ENCODE peak calls at places on chromosomes 11 and 22, in eight cellular contexts. K, M, T, O, Q, P, D and X are unnamed samples. For H3K9me3, the result is how much of the 10 kb centered on the place peaks cover.

GRCh38 chr11:102347526-102348331 is 715 bp downstream of the BIRC2 start:
- DNase-seq in O (no peak), T (peak), P (peak), K (peak), D (peak), Q (no peak), M (peak), X (peak)

GRCh38 chr11:13465909-13466371 is 2.9 kb upstream of the BTBD10 start:
- DNase-seq in D (no peak), T (no peak), K (peak), M (peak), P (no peak), O (no peak), Q (no peak), X (no peak)

GRCh38 chr11:765025-765801 is 12.1 kb downstream of the GATD1 start:
- DNase-seq in P (peak), O (no peak), K (peak), M (peak), T (peak), D (peak), Q (peak), X (no peak)

GRCh38 chr22:31850135-31850534 is 94.2 kb upstream of the YWHAH start:
- DNase-seq in D (no peak), K (no peak), M (no peak), T (no peak), O (no peak), Q (no peak), P (no peak), X (no peak)

GRCh38 chr11:111387318-111387863 is 8.3 kb upstream of the POU2AF1 start:
- DNase-seq in O (no peak), D (no peak), T (no peak), Q (peak), M (no peak), P (peak), K (no peak), X (peak)

GRCh38 chr11:94845622-94846021 is 77.5 kb downstream of the AMOTL1 start:
- DNase-seq in T (no peak), M (peak), Q (no peak), K (peak), P (no peak), O (no peak), D (no peak), X (peak)

GRCh38 chr11:64698427-64698826 is 24.6 kb downstream of the NRXN2 start:
- DNase-seq in O (no peak), M (no peak), D (no peak), T (no peak), Q (no peak), K (no peak), P (no peak), X (no peak)

GRCh38 chr11:128694618-128695481 is 978 bp downstream of the FLI1 start:
- DNase-seq in M (no peak), K (no peak), O (no peak), D (peak), P (no peak), T (peak), Q (peak), X (no peak)

GRCh38 chr22:49599039-49599438 is 228.6 kb downstream of the BRD1 start:
- DNase-seq in Q (no peak), O (no peak), K (no peak), P (no peak), T (peak), D (no peak), M (no peak), X (no peak)

GRCh38 chr22:46085831-46086576 is 64.3 kb upstream of the PPARA start:
- DNase-seq in D (no peak), M (peak), Q (peak), T (peak), O (peak), K (no peak), P (peak), X (peak)

GRCh38 chr22:30270841-30271240 is 4.2 kb upstream of the OSM start:
- DNase-seq in M (no peak), D (no peak), P (peak), Q (no peak), O (no peak), K (peak), T (no peak), X (peak)

GRCh38 chr11:6400431-6401345 is 10.4 kb downstream of the SMPD1 start:
- DNase-seq in O (no peak), P (no peak), D (no peak), M (no peak), K (no peak), Q (no peak), T (peak), X (no peak)

GRCh38 chr11:6402561-6402981 is 12.3 kb downstream of the SMPD1 start:
- DNase-seq in K (peak), P (peak), T (no peak), M (no peak), Q (no peak), O (no peak), D (no peak), X (no peak)

GRCh38 chr11:6403539-6403938 is 13.3 kb downstream of the SMPD1 start:
- DNase-seq in Q (no peak), O (no peak), D (no peak), K (no peak), T (peak), M (no peak), P (no peak), X (no peak)

GRCh38 chr11:6401439-6401838 is 11.2 kb downstream of the SMPD1 start:
- DNase-seq in D (no peak), M (no peak), Q (no peak), P (no peak), T (no peak), K (no peak), O (no peak), X (no peak)

GRCh38 chr11:6402061-6402470 is 11.8 kb downstream of the SMPD1 start:
- DNase-seq in D (no peak), P (no peak), O (no peak), Q (no peak), T (no peak), M (no peak), K (no peak), X (no peak)
- H3K4me3 ChIP-seq in D (no peak), P (no peak), O (no peak), Q (no peak), T (no peak), M (no peak), K (no peak), X (no peak)

DNA sequence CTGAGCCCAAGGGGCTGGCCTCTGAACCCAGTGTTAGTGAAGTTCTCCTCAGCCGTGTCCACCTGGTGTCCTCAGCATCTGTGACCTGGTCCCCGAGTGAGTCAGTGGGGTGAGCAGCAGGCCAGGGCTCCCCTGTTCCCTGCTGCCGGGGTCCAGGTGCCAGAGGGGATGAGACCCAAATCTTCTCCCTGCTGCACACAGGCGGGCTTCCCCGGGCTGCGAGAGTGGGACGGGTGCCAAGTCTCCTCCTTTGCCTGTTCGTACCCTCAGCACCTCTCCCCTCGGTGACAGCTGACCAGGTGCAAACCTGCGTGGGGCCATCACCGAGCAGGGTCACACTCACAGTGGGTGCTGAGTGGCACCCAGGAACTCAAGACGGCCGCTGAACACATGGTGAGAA is 514.6 kb downstream of the TBC1D22A start:
- DNase-seq in K (no peak), P (no peak), Q (no peak), M (no peak), O (no peak), D (no peak), T (peak), X (no peak)
- H3K9me3 ChIP-seq in K (under half), P (under half), Q (under half), M (under half), O (under half), D (under half), T (under half), X (under half)

DNA sequence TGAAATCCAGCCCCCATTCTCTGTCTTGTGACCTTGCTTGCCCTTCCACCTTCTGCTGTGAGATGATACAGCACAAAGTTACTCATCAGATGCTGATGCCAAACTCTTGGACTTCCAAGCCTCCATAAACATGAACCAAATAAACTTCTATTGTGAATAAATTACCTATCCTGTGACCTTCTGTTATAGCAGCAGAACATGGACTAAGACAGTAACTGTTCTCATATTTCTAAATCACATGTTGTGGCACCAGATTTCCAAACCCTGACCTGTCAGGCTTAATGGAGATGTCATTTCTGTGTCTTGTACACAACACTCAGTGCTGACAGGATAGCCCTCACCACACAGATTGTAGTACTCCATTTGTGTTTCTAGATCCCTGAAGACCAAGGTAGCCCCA is 6.0 kb downstream of the SLC22A25 start:
- DNase-seq in P (no peak), M (no peak), Q (no peak), K (no peak), T (no peak), D (no peak), O (no peak), X (no peak)
- H3K27ac ChIP-seq in P (no peak), M (no peak), Q (no peak), K (no peak), T (no peak), D (no peak), O (no peak), X (no peak)

DNA sequence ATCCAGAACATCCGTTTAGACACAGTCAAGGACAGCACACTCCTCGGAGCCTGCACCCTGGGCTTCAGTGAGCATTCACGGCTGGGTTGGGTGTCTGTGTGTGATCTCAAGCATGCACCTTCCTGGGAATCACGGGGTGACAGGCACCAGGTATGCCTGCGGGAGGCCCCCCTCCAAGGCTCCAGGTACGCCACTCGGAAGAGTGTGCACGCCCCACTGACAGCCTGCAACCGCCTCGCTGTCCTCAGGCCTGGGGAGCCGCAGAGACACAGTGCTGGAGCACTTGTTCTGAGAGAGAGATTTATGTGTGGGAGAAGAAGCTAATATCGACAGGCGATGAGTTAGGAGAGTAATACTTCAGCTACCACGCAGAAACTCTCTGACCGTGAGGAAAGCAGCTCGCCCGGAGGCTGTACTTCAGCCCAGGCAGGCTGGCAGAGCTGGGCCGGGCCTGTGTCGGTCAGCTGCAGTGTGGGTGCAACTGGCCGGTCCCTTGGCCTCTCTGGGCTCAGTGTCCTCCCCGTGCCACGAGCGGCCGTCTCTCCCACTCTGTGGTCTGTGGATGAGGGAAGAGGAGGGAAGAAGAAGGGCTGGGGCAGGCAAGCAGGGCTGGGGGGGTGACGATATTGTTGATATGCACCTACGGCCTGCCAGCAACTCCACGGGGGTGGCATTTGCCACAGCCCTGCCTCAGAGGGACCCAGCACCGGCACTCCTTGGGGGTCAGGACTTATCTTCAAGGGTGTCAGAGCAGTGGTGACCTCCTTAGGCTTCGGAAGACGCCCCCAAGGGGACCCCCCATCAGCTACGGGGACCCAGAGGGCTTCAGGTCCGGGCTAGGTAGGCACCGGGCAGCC is 7.3 kb downstream of the B3GAT1 start:
- DNase-seq in O (no peak), P (no peak), M (no peak), T (no peak), K (no peak), Q (no peak), D (no peak), X (no peak)
- H3K4me3 ChIP-seq in O (no peak), P (no peak), M (no peak), T (no peak), K (no peak), Q (no peak), D (no peak), X (no peak)

DNA sequence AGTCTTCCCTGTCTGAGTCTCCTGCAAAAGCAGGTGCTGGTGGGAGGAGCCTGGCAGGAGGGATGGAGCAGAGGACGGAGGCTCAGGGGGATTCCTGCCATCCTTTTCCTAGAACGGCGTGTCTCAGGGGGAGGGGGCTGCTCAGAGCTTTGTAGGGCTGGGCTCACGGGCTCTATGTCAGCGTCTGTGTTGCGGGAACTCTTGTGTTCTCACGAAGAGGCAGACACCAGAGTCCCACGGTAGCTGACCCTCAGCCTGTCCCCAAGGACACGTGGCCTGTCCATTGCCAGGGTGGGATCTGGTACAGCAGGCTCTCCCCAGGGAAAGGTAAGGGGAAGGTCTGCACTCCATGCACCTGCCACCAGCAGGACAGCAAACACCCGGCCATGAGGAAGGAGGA is 1505.2 kb downstream of the TBC1D22A start:
- DNase-seq in M (no peak), T (no peak), O (no peak), P (no peak), D (no peak), K (no peak), Q (no peak), X (no peak)
- H3K9me3 ChIP-seq in M (under half), T (under half), O (under half), P (under half), D (under half), K (half or more), Q (under half), X (under half)

GRCh38 chr11:91731051-91731450 is 493.6 kb upstream of the FAT3 start:
- DNase-seq in T (no peak), O (no peak), P (no peak), Q (no peak), D (no peak), M (no peak), K (no peak), X (no peak)

GRCh38 chr11:91730071-91730470 is 494.5 kb upstream of the FAT3 start:
- DNase-seq in K (no peak), Q (no peak), O (no peak), M (no peak), T (no peak), D (peak), P (no peak), X (no peak)

GRCh38 chr11:91730620-91731019 is 494.0 kb upstream of the FAT3 start:
- DNase-seq in Q (no peak), O (no peak), T (no peak), M (no peak), K (no peak), D (no peak), P (no peak), X (no peak)
- H3K27ac ChIP-seq in Q (no peak), O (no peak), T (no peak), M (no peak), K (no peak), D (no peak), P (no peak), X (no peak)